ENCODE peak calls at places on chromosomes 3 and 15, in nine cellular contexts. S, G, J, X, Q, N, P, K and V are unnamed samples.

GRCh38 chr3:100562224-100562857 is 47.1 kb upstream of the ADGRG7 start:
- DNase-seq in Q (no peak), K (no peak), G (no peak), J (no peak), P (no peak), S (no peak), X (peak; percentile 21), N (no peak), V (no peak)

GRCh38 chr3:141915766-141916165 is 39.3 kb downstream of the ATP1B3 start:
- DNase-seq in S (no peak), G (no peak), N (no peak), Q (no peak), K (no peak), J (no peak), P (no peak), X (no peak), V (no peak)

GRCh38 chr15:94666553-94666952 is 435.2 kb downstream of the MCTP2 start:
- DNase-seq in K (no peak), Q (no peak), N (no peak), J (no peak), G (no peak), P (no peak), X (no peak), S (no peak), V (no peak)

GRCh38 chr3:151308089-151308488 is 8.5 kb downstream of the GPR87 start:
- DNase-seq in J (no peak), S (no peak), N (no peak), P (no peak), G (no peak), Q (no peak), K (no peak), X (no peak), V (no peak)

GRCh38 chr3:160023476-160023875 is 34.8 kb downstream of the IL12A start:
- DNase-seq in X (no peak), N (no peak), K (no peak), P (no peak), Q (no peak), S (no peak), G (no peak), J (no peak), V (no peak)

GRCh38 chr3:183185696-183186095 is 23.2 kb upstream of the LAMP3 start:
- DNase-seq in Q (no peak), S (no peak), P (no peak), G (no peak), J (no peak), X (no peak), N (no peak), K (no peak), V (no peak)

GRCh38 chr3:44913868-44914468 is 39.6 kb downstream of the TGM4 start:
- DNase-seq in J (peak; percentile 77), P (peak; percentile 60), Q (peak; percentile 85), N (peak; percentile 61), G (peak; percentile 54), S (peak; percentile 56), X (peak; percentile 92), K (peak; percentile 65), V (peak; percentile 79)

GRCh38 chr15:41995476-41995855 is 23.1 kb upstream of the EHD4 start:
- DNase-seq in N (no peak), K (no peak), J (no peak), P (no peak), Q (no peak), G (no peak), X (no peak), S (no peak), V (no peak)

GRCh38 chr3:63043631-63044030 is 168.4 kb upstream of the CADPS start:
- DNase-seq in K (no peak), Q (no peak), X (no peak), G (no peak), J (no peak), N (no peak), P (peak; percentile 6), S (no peak), V (no peak)

GRCh38 chr3:155217591-155217990 is 75.9 kb downstream of the STRIT1 start:
- DNase-seq in N (no peak), K (no peak), P (no peak), Q (no peak), J (no peak), X (no peak), G (no peak), S (no peak), V (no peak)

GRCh38 chr3:150765949-150766720 is 3.2 kb upstream of the SIAH2 start:
- DNase-seq in G (no peak), K (no peak), P (no peak), J (peak; percentile 42), S (no peak), N (no peak), X (no peak), Q (no peak), V (no peak)

GRCh38 chr15:100201376-100202280 is 140.1 kb downstream of the ADAMTS17 start:
- DNase-seq in S (no peak), X (no peak), N (no peak), J (no peak), G (no peak), K (no peak), Q (no peak), P (no peak), V (no peak)

GRCh38 chr3:11549580-11550140 is 94.1 kb downstream of the VGLL4 start:
- DNase-seq in X (no peak), K (no peak), J (no peak), N (no peak), Q (no peak), G (no peak), S (no peak), P (no peak), V (no peak)

GRCh38 chr3:127485396-127486170 is 105.0 kb downstream of the TPRA1 start:
- DNase-seq in P (no peak), K (no peak), X (no peak), J (no peak), Q (no peak), N (no peak), G (no peak), S (no peak), V (peak; percentile 66)

GRCh38 chr3:127092776-127093175 is 100.2 kb upstream of the PRR23E start:
- DNase-seq in P (no peak), J (no peak), K (no peak), X (no peak), S (no peak), Q (peak; percentile 66), N (no peak), G (no peak), V (no peak)

GRCh38 chr3:17602126-17602525 is 140.3 kb downstream of the TBC1D5 start:
- DNase-seq in J (no peak), S (no peak), N (no peak), G (no peak), P (no peak), Q (no peak), X (no peak), K (no peak), V (no peak)